ENCODE peak calls at places on chromosomes 12 and 14, in eight cellular contexts. One of them, this sample, is unnamed.

GRCh38 chr14:93903342-93904184 is 23.6 kb upstream of the FAM181A start:
- DNase-seq in GM20000: no peak
- DNase-seq in left ventricle myocardium inferior: no peak
- DNase-seq in CD8-positive, alpha-beta T cell: no peak
- DNase-seq in fibroblast of villous mesenchyme: no peak
- DNase-seq in epithelial cell of esophagus: peak
- DNase-seq in endothelial cell: peak
- DNase-seq in Peyer's patch: no peak
- DNase-seq in this sample: no peak

GRCh38 chr14:69610020-69610858 is 1.2 kb upstream of the SUSD6 start:
- DNase-seq in GM20000: no peak
- DNase-seq in left ventricle myocardium inferior: no peak
- DNase-seq in CD8-positive, alpha-beta T cell: no peak
- DNase-seq in fibroblast of villous mesenchyme: no peak
- DNase-seq in epithelial cell of esophagus: no peak
- DNase-seq in endothelial cell: no peak
- DNase-seq in Peyer's patch: no peak
- DNase-seq in this sample: no peak

GRCh38 chr12:19885987-19886804 is 446.9 kb downstream of the AEBP2 start:
- DNase-seq in GM20000: no peak
- DNase-seq in left ventricle myocardium inferior: no peak
- DNase-seq in CD8-positive, alpha-beta T cell: no peak
- DNase-seq in fibroblast of villous mesenchyme: no peak
- DNase-seq in epithelial cell of esophagus: no peak
- DNase-seq in endothelial cell: no peak
- DNase-seq in Peyer's patch: no peak
- DNase-seq in this sample: no peak

GRCh38 chr12:18496156-18496555 is 234.8 kb downstream of the PIK3C2G start:
- DNase-seq in GM20000: no peak
- DNase-seq in left ventricle myocardium inferior: no peak
- DNase-seq in CD8-positive, alpha-beta T cell: no peak
- DNase-seq in fibroblast of villous mesenchyme: no peak
- DNase-seq in epithelial cell of esophagus: no peak
- DNase-seq in endothelial cell: no peak
- DNase-seq in Peyer's patch: no peak
- DNase-seq in this sample: no peak

GRCh38 chr12:76587428-76588178 is 28.0 kb upstream of the OSBPL8 start:
- DNase-seq in GM20000: no peak
- DNase-seq in left ventricle myocardium inferior: no peak
- DNase-seq in CD8-positive, alpha-beta T cell: no peak
- DNase-seq in fibroblast of villous mesenchyme: peak
- DNase-seq in epithelial cell of esophagus: peak
- DNase-seq in endothelial cell: no peak
- DNase-seq in Peyer's patch: no peak
- DNase-seq in this sample: no peak

GRCh38 chr14:90381011-90381790 is 15.6 kb upstream of the CALM1 start:
- DNase-seq in GM20000: no peak
- DNase-seq in left ventricle myocardium inferior: no peak
- DNase-seq in CD8-positive, alpha-beta T cell: no peak
- DNase-seq in fibroblast of villous mesenchyme: peak
- DNase-seq in epithelial cell of esophagus: peak
- DNase-seq in endothelial cell: no peak
- DNase-seq in Peyer's patch: no peak
- DNase-seq in this sample: no peak

GRCh38 chr12:124770725-124771124 is 92.9 kb downstream of the SCARB1 start:
- DNase-seq in GM20000: no peak
- DNase-seq in left ventricle myocardium inferior: no peak
- DNase-seq in CD8-positive, alpha-beta T cell: no peak
- DNase-seq in fibroblast of villous mesenchyme: no peak
- DNase-seq in epithelial cell of esophagus: no peak
- DNase-seq in endothelial cell: no peak
- DNase-seq in Peyer's patch: no peak
- DNase-seq in this sample: no peak

GRCh38 chr12:13534645-13535398 is 338.3 kb downstream of the EMP1 start:
- DNase-seq in GM20000: peak
- DNase-seq in left ventricle myocardium inferior: peak
- DNase-seq in CD8-positive, alpha-beta T cell: no peak
- DNase-seq in fibroblast of villous mesenchyme: peak
- DNase-seq in epithelial cell of esophagus: peak
- DNase-seq in endothelial cell: peak
- DNase-seq in Peyer's patch: peak
- DNase-seq in this sample: peak

GRCh38 chr12:107864235-107864634 is 89.7 kb downstream of the ASCL4 start:
- DNase-seq in GM20000: no peak
- DNase-seq in left ventricle myocardium inferior: no peak
- DNase-seq in CD8-positive, alpha-beta T cell: no peak
- DNase-seq in fibroblast of villous mesenchyme: no peak
- DNase-seq in epithelial cell of esophagus: no peak
- DNase-seq in endothelial cell: no peak
- DNase-seq in Peyer's patch: no peak
- DNase-seq in this sample: no peak

GRCh38 chr14:32318087-32318486 is 11.0 kb upstream of the AKAP6 start:
- DNase-seq in GM20000: no peak
- DNase-seq in left ventricle myocardium inferior: no peak
- DNase-seq in CD8-positive, alpha-beta T cell: no peak
- DNase-seq in fibroblast of villous mesenchyme: no peak
- DNase-seq in epithelial cell of esophagus: no peak
- DNase-seq in endothelial cell: no peak
- DNase-seq in Peyer's patch: no peak
- DNase-seq in this sample: no peak

GRCh38 chr12:107092669-107093546 is 441 bp downstream of the CRY1 start:
- DNase-seq in GM20000: peak
- DNase-seq in left ventricle myocardium inferior: peak
- DNase-seq in CD8-positive, alpha-beta T cell: peak
- DNase-seq in fibroblast of villous mesenchyme: peak
- DNase-seq in epithelial cell of esophagus: peak
- DNase-seq in endothelial cell: peak
- DNase-seq in Peyer's patch: peak
- DNase-seq in this sample: peak

GRCh38 chr14:37172024-37172869 is at the start of gene SLC25A21:
- DNase-seq in GM20000: no peak
- DNase-seq in left ventricle myocardium inferior: peak
- DNase-seq in CD8-positive, alpha-beta T cell: no peak
- DNase-seq in fibroblast of villous mesenchyme: peak
- DNase-seq in epithelial cell of esophagus: peak
- DNase-seq in endothelial cell: peak
- DNase-seq in Peyer's patch: no peak
- DNase-seq in this sample: peak

GRCh38 chr14:23171251-23171975 is 12.0 kb downstream of the SLC7A8 start:
- DNase-seq in GM20000: no peak
- DNase-seq in left ventricle myocardium inferior: no peak
- DNase-seq in CD8-positive, alpha-beta T cell: no peak
- DNase-seq in fibroblast of villous mesenchyme: peak
- DNase-seq in epithelial cell of esophagus: peak
- DNase-seq in endothelial cell: no peak
- DNase-seq in Peyer's patch: no peak
- DNase-seq in this sample: no peak

GRCh38 chr12:19082365-19082911 is 47.1 kb upstream of the PLEKHA5 start:
- DNase-seq in GM20000: no peak
- DNase-seq in left ventricle myocardium inferior: no peak
- DNase-seq in CD8-positive, alpha-beta T cell: no peak
- DNase-seq in fibroblast of villous mesenchyme: no peak
- DNase-seq in epithelial cell of esophagus: no peak
- DNase-seq in endothelial cell: no peak
- DNase-seq in Peyer's patch: no peak
- DNase-seq in this sample: no peak

GRCh38 chr12:67582238-67582834 is 66.2 kb upstream of the DYRK2 start:
- DNase-seq in GM20000: no peak
- DNase-seq in left ventricle myocardium inferior: no peak
- DNase-seq in CD8-positive, alpha-beta T cell: no peak
- DNase-seq in fibroblast of villous mesenchyme: no peak
- DNase-seq in epithelial cell of esophagus: no peak
- DNase-seq in endothelial cell: no peak
- DNase-seq in Peyer's patch: no peak
- DNase-seq in this sample: no peak

GRCh38 chr12:6608592-6609311 is 1.6 kb upstream of the CHD4 start:
- DNase-seq in GM20000: no peak
- DNase-seq in left ventricle myocardium inferior: peak
- DNase-seq in CD8-positive, alpha-beta T cell: no peak
- DNase-seq in fibroblast of villous mesenchyme: no peak
- DNase-seq in epithelial cell of esophagus: no peak
- DNase-seq in endothelial cell: no peak
- DNase-seq in Peyer's patch: no peak
- DNase-seq in this sample: no peak

GRCh38 chr12:2138871-2139308 is 86.1 kb downstream of the CACNA1C start:
- DNase-seq in GM20000: no peak
- DNase-seq in left ventricle myocardium inferior: no peak
- DNase-seq in CD8-positive, alpha-beta T cell: no peak
- DNase-seq in fibroblast of villous mesenchyme: peak
- DNase-seq in epithelial cell of esophagus: no peak
- DNase-seq in endothelial cell: no peak
- DNase-seq in Peyer's patch: no peak
- DNase-seq in this sample: no peak

GRCh38 chr14:55324812-55325211 is 53.6 kb downstream of the FBXO34 start:
- DNase-seq in GM20000: no peak
- DNase-seq in left ventricle myocardium inferior: no peak
- DNase-seq in CD8-positive, alpha-beta T cell: no peak
- DNase-seq in fibroblast of villous mesenchyme: no peak
- DNase-seq in epithelial cell of esophagus: no peak
- DNase-seq in endothelial cell: no peak
- DNase-seq in Peyer's patch: no peak
- DNase-seq in this sample: no peak
- TF ChIP-seq CTCF in GM20000: no peak
- TF ChIP-seq CTCF in left ventricle myocardium inferior: no peak
- TF ChIP-seq CTCF in CD8-positive, alpha-beta T cell: no peak
- TF ChIP-seq CTCF in fibroblast of villous mesenchyme: no peak
- TF ChIP-seq CTCF in epithelial cell of esophagus: no peak
- TF ChIP-seq CTCF in endothelial cell: no peak
- TF ChIP-seq CTCF in Peyer's patch: no peak
- TF ChIP-seq CTCF in this sample: no peak

DNA sequence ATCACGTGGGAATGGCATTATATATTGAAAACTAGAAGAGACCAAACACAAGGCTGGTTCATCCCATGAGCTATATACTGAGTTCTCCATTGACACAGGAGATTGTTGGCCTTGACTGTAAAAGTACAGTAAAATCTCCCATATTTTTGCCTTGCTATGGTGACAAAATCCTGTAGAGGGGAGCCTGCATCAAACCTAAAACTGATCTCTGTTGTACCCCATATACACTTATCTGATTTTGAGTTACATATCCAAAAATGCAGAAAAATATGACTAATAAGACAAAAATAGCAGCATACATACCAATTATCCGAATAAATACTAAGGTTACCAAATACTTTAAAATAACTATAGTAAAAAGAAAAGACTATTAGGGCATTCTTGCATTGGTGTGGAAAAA is 60.4 kb downstream of the TMTC3 start:
- DNase-seq in GM20000: no peak
- DNase-seq in left ventricle myocardium inferior: no peak
- DNase-seq in CD8-positive, alpha-beta T cell: no peak
- DNase-seq in fibroblast of villous mesenchyme: no peak
- DNase-seq in epithelial cell of esophagus: no peak
- DNase-seq in endothelial cell: no peak
- DNase-seq in Peyer's patch: no peak
- DNase-seq in this sample: no peak
- TF ChIP-seq CTCF in GM20000: no peak
- TF ChIP-seq CTCF in left ventricle myocardium inferior: no peak
- TF ChIP-seq CTCF in CD8-positive, alpha-beta T cell: no peak
- TF ChIP-seq CTCF in fibroblast of villous mesenchyme: no peak
- TF ChIP-seq CTCF in epithelial cell of esophagus: no peak
- TF ChIP-seq CTCF in endothelial cell: no peak
- TF ChIP-seq CTCF in Peyer's patch: no peak
- TF ChIP-seq CTCF in this sample: no peak

GRCh38 chr12:49133014-49133413 is 1.8 kb upstream of the TUBA1B start:
- DNase-seq in GM20000: no peak
- DNase-seq in left ventricle myocardium inferior: no peak
- DNase-seq in CD8-positive, alpha-beta T cell: no peak
- DNase-seq in fibroblast of villous mesenchyme: no peak
- DNase-seq in epithelial cell of esophagus: no peak
- DNase-seq in endothelial cell: no peak
- DNase-seq in Peyer's patch: no peak
- DNase-seq in this sample: no peak

GRCh38 chr12:49131973-49132461 is 822 bp upstream of the TUBA1B start:
- DNase-seq in GM20000: peak
- DNase-seq in left ventricle myocardium inferior: no peak
- DNase-seq in CD8-positive, alpha-beta T cell: no peak
- DNase-seq in fibroblast of villous mesenchyme: peak
- DNase-seq in epithelial cell of esophagus: peak
- DNase-seq in endothelial cell: no peak
- DNase-seq in Peyer's patch: no peak
- DNase-seq in this sample: no peak

GRCh38 chr12:49131051-49131972 is at the start of gene TUBA1B:
- DNase-seq in GM20000: peak
- DNase-seq in left ventricle myocardium inferior: peak
- DNase-seq in CD8-positive, alpha-beta T cell: peak
- DNase-seq in fibroblast of villous mesenchyme: peak
- DNase-seq in epithelial cell of esophagus: peak
- DNase-seq in endothelial cell: peak
- DNase-seq in Peyer's patch: peak
- DNase-seq in this sample: peak

GRCh38 chr12:49130151-49131050 is 794 bp downstream of the TUBA1B start:
- DNase-seq in GM20000: peak
- DNase-seq in left ventricle myocardium inferior: peak
- DNase-seq in CD8-positive, alpha-beta T cell: peak
- DNase-seq in fibroblast of villous mesenchyme: peak
- DNase-seq in epithelial cell of esophagus: peak
- DNase-seq in endothelial cell: peak
- DNase-seq in Peyer's patch: peak
- DNase-seq in this sample: peak

DNA sequence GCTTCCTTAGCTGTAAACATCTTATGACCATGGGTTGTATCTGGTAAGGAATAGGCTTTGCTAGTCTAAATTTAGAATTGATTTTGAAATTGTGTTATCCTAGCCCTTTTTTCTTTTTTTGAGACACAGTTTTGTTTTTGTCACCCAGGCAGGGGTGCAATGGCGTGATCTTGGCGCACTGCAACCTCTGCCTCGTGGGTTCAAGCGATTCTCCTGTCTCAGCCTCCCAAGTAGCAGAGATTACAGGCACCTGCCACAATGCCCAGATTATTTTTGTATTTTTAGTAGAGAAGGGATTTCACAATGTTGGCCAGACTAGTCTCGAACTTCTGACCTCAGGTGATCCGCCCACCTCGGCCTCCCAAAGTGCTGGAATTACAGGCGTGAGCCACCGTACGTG is 2.4 kb upstream of the TUBA1B start:
- DNase-seq in GM20000: no peak
- DNase-seq in left ventricle myocardium inferior: no peak
- DNase-seq in CD8-positive, alpha-beta T cell: no peak
- DNase-seq in fibroblast of villous mesenchyme: no peak
- DNase-seq in epithelial cell of esophagus: no peak
- DNase-seq in endothelial cell: no peak
- DNase-seq in Peyer's patch: no peak
- DNase-seq in this sample: no peak
- TF ChIP-seq CTCF in GM20000: no peak
- TF ChIP-seq CTCF in left ventricle myocardium inferior: no peak
- TF ChIP-seq CTCF in CD8-positive, alpha-beta T cell: no peak
- TF ChIP-seq CTCF in fibroblast of villous mesenchyme: no peak
- TF ChIP-seq CTCF in epithelial cell of esophagus: no peak
- TF ChIP-seq CTCF in endothelial cell: no peak
- TF ChIP-seq CTCF in Peyer's patch: no peak
- TF ChIP-seq CTCF in this sample: no peak

DNA sequence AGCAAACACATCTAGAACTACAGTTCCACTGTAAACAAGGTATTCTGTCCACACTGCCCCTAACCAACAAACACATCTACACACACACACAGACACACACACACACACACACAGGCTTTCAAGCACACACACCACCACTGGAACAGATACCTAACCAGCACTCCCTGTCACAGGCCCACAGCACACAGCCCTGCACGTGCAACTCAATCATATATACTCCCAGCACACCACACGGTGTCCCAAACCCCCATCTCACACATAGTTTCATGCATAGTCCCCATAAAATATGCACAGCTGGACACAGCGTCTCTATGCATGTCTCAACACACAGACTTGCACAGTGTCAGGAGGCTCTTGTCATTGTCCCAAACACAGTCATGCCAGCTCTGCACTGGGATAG is 27.6 kb downstream of the KRT8 start:
- DNase-seq in GM20000: no peak
- DNase-seq in left ventricle myocardium inferior: no peak
- DNase-seq in CD8-positive, alpha-beta T cell: no peak
- DNase-seq in fibroblast of villous mesenchyme: no peak
- DNase-seq in epithelial cell of esophagus: no peak
- DNase-seq in endothelial cell: no peak
- DNase-seq in Peyer's patch: no peak
- DNase-seq in this sample: no peak
- TF ChIP-seq CTCF in GM20000: no peak
- TF ChIP-seq CTCF in left ventricle myocardium inferior: no peak
- TF ChIP-seq CTCF in CD8-positive, alpha-beta T cell: no peak
- TF ChIP-seq CTCF in fibroblast of villous mesenchyme: no peak
- TF ChIP-seq CTCF in epithelial cell of esophagus: no peak
- TF ChIP-seq CTCF in endothelial cell: no peak
- TF ChIP-seq CTCF in Peyer's patch: no peak
- TF ChIP-seq CTCF in this sample: no peak

This sample was measured in progenitor cell of endocrine pancreas.